ENCODE peak calls at places on chromosomes 11 and 22, in six cellular contexts. Z is B cell; Y is Calu3; U is choroid plexus epithelial cell; O is natural killer cell treated with Interleukin-12 subunit alpha and Interleukin-12 subunit beta and Interleukin-15 and Interleukin-18, amount 100 ng/mL, for 72 hours; F is Ammon's horn. B is an unnamed sample.

GRCh38 chr22:40056163-40056958 is 61.6 kb downstream of the FAM83F start:
- DNase-seq in Z (no peak), Y (no peak), U (no peak), F (no peak), O (no peak), B (no peak)

GRCh38 chr11:114163830-114164401 is 104.4 kb downstream of the ZBTB16 start:
- DNase-seq in O (no peak), U (peak; percentile 77), Y (no peak), F (peak; percentile 85), Z (no peak), B (no peak)

GRCh38 chr22:32619614-32620426 is 145.2 kb downstream of the FBXO7 start:
- DNase-seq in Z (no peak), O (no peak), U (peak; percentile 83), Y (no peak), F (no peak), B (no peak)

GRCh38 chr22:35480627-35481565 is 59.7 kb upstream of the RASD2 start:
- DNase-seq in Z (no peak), O (no peak), F (no peak), U (no peak), Y (peak; percentile 19), B (no peak)

GRCh38 chr11:66956689-66957290 is 1.4 kb downstream of the PC start:
- DNase-seq in Y (peak; percentile 43), O (no peak), F (peak; percentile 77), U (peak; percentile 97), Z (no peak), B (no peak)

GRCh38 chr11:1197431-1197885 is 25.4 kb upstream of the MUC5B start:
- DNase-seq in F (no peak), O (no peak), U (no peak), Y (no peak), Z (peak; percentile 17), B (peak; percentile 28)

GRCh38 chr11:125348704-125349635 is 147.1 kb downstream of the FEZ1 start:
- DNase-seq in Z (peak; percentile 55), F (peak; percentile 56), O (no peak), Y (peak; percentile 60), U (peak; percentile 46), B (peak; percentile 84)

GRCh38 chr11:103055174-103055890 is 36.6 kb downstream of the DCUN1D5 start:
- DNase-seq in U (peak; percentile 76), Z (no peak), O (no peak), F (peak; percentile 42), Y (peak; percentile 0), B (peak; percentile 44)

GRCh38 chr11:5690736-5691135 is 1.1 kb downstream of the TRIM22 start:
- DNase-seq in O (no peak), Y (no peak), U (peak; percentile 30), Z (no peak), F (no peak), B (no peak)

GRCh38 chr22:43094085-43094484 is 4.9 kb upstream of the TTLL1 start:
- DNase-seq in F (no peak), O (no peak), Z (no peak), Y (peak; percentile 24), U (no peak), B (no peak)

GRCh38 chr22:25838960-25839741 is 97.2 kb downstream of the MYO18B start:
- DNase-seq in Y (no peak), U (no peak), Z (no peak), O (no peak), F (no peak), B (no peak)

GRCh38 chr11:127470485-127470884 is 469.9 kb upstream of the KIRREL3 start:
- DNase-seq in Z (no peak), U (no peak), F (no peak), O (no peak), Y (peak; percentile 2), B (peak; percentile 29)

GRCh38 chr11:105392546-105392945 is 217.3 kb upstream of the GRIA4 start:
- DNase-seq in O (no peak), Y (no peak), Z (no peak), U (peak; percentile 29), F (no peak), B (no peak)

GRCh38 chr11:60164550-60165075 is 18.3 kb downstream of the MS4A6A start:
- DNase-seq in Y (no peak), Z (no peak), U (no peak), O (no peak), F (no peak), B (no peak)

GRCh38 chr11:6052374-6052773 is 21.8 kb upstream of the OR56A1 start:
- DNase-seq in Z (no peak), Y (no peak), F (no peak), U (no peak), O (no peak), B (no peak)

GRCh38 chr22:48474881-48475280 is 1352.8 kb downstream of the BRD1 start:
- DNase-seq in Z (no peak), F (no peak), O (no peak), Y (no peak), U (no peak), B (no peak)

GRCh38 chr11:68962527-68963250 is 18.1 kb downstream of the MRGPRD start:
- DNase-seq in F (no peak), U (no peak), O (no peak), Y (no peak), Z (no peak), B (peak; percentile 29)

GRCh38 chr22:29727248-29727551 is 7.4 kb downstream of the CABP7 start:
- DNase-seq in Z (no peak), O (no peak), U (peak; percentile 47), F (peak; percentile 26), Y (peak; percentile 65), B (peak; percentile 68)

GRCh38 chr11:131750152-131750551 is 379.7 kb downstream of the NTM start:
- DNase-seq in U (no peak), Z (no peak), F (no peak), O (no peak), Y (no peak), B (no peak)

GRCh38 chr11:115528217-115528616 is 24.0 kb upstream of the CADM1 start:
- DNase-seq in U (no peak), Z (no peak), F (no peak), O (no peak), Y (no peak), B (no peak)

GRCh38 chr11:19244084-19244483 is 3.3 kb upstream of the E2F8 start:
- DNase-seq in U (peak; percentile 48), F (no peak), Z (no peak), O (no peak), Y (peak; percentile 63), B (peak; percentile 68)

GRCh38 chr11:45371251-45371749 is 85.2 kb upstream of the SYT13 start:
- DNase-seq in Z (peak; percentile 58), O (peak; percentile 71), U (peak; percentile 76), F (peak; percentile 87), Y (peak; percentile 73), B (peak; percentile 79)

GRCh38 chr11:10762185-10762584 is 11.1 kb downstream of the CTR9 start:
- DNase-seq in O (no peak), F (no peak), Z (peak; percentile 17), U (no peak), Y (no peak), B (no peak)

GRCh38 chr22:35299217-35299716 is 427 bp upstream of the TOM1 start:
- DNase-seq in F (peak; percentile 59), U (peak; percentile 34), Y (no peak), O (no peak), Z (peak; percentile 58), B (no peak)

GRCh38 chr11:19777032-19777341 is 64.3 kb downstream of the NAV2 start:
- DNase-seq in U (no peak), F (no peak), O (no peak), Z (peak; percentile 67), Y (peak; percentile 47), B (peak; percentile 59)

GRCh38 chr11:17259519-17259918 is 17.0 kb upstream of the NUCB2 start:
- DNase-seq in U (no peak), F (no peak), Y (no peak), O (no peak), Z (no peak), B (no peak)

GRCh38 chr22:46364341-46365165 is 29.0 kb downstream of the TRMU start:
- DNase-seq in Y (no peak), O (no peak), U (no peak), Z (peak; percentile 47), F (no peak), B (no peak)

GRCh38 chr11:108838804-108839128 is 173.9 kb downstream of the DDX10 start:
- DNase-seq in Z (no peak), U (no peak), Y (no peak), F (no peak), O (no peak), B (no peak)

GRCh38 chr11:117221775-117222517 is 9.9 kb downstream of the PCSK7 start:
- DNase-seq in U (peak; percentile 62), O (no peak), F (no peak), Y (no peak), Z (no peak), B (peak; percentile 37)

GRCh38 chr11:87127131-87127530 is 89.4 kb downstream of the TMEM135 start:
- DNase-seq in F (no peak), Z (no peak), Y (no peak), U (no peak), O (no peak), B (no peak)

GRCh38 chr11:11426226-11426915 is 73.3 kb upstream of the CSNK2A3 start:
- DNase-seq in Y (no peak), O (no peak), U (no peak), F (no peak), Z (no peak), B (no peak)